ENCODE peak calls at places on chromosomes 2 and 18, in five cellular contexts. P, L, M, G and X are unnamed samples.

GRCh38 chr18:25737710-25738251 is 352.6 kb downstream of the SS18 start:
- DNase-seq in P (no peak), L (no peak), M (no peak), G (no peak), X (no peak)

GRCh38 chr2:50225021-50225928 is 806.7 kb downstream of the NRXN1 start:
- DNase-seq in P (no peak), L (no peak), M (no peak), G (no peak), X (no peak)

GRCh38 chr2:151063271-151063670 is 198.4 kb downstream of the RBM43 start:
- DNase-seq in P (no peak), L (no peak), M (no peak), G (no peak), X (no peak)

GRCh38 chr2:151808258-151809072 is 19.8 kb downstream of the ARL5A start:
- DNase-seq in P (no peak), L (no peak), M (peak; percentile 38), G (no peak), X (no peak)

GRCh38 chr2:38552259-38552658 is 50.5 kb downstream of the HNRNPLL start:
- DNase-seq in P (no peak), L (no peak), M (no peak), G (no peak), X (no peak)

GRCh38 chr2:101306410-101306809 is 2.1 kb downstream of the RNF149 start:
- DNase-seq in P (no peak), L (no peak), M (no peak), G (no peak), X (no peak)

GRCh38 chr2:74191596-74192380 is 6.6 kb upstream of the MTHFD2 start:
- DNase-seq in P (no peak), L (no peak), M (no peak), G (no peak), X (peak; percentile 32)

GRCh38 chr2:46376586-46377286 is 79.5 kb downstream of the EPAS1 start:
- DNase-seq in P (no peak), L (no peak), M (no peak), G (no peak), X (no peak)

GRCh38 chr2:112486895-112487294 is 4.9 kb downstream of the TTL start:
- DNase-seq in P (no peak), L (no peak), M (no peak), G (no peak), X (no peak)

GRCh38 chr18:58136865-58137264 is 92.8 kb downstream of the NEDD4L start:
- DNase-seq in P (no peak), L (no peak), M (no peak), G (no peak), X (no peak)

GRCh38 chr2:95025406-95026319 is at the start of gene MAL:
- DNase-seq in P (no peak), L (no peak), M (no peak), G (peak; percentile 40), X (no peak)
- H3K4me1 ChIP-seq in P (no peaks in the 10 kb centered on the region), L (peaks cover 24% of the 10 kb centered on the region), M (no peaks in the 10 kb centered on the region), G (peaks cover 13% of the 10 kb centered on the region), X (no peaks in the 10 kb centered on the region)

GRCh38 chr18:4748975-4749374 is 293.9 kb upstream of the DLGAP1 start:
- DNase-seq in P (no peak), L (no peak), M (no peak), G (no peak), X (no peak)

GRCh38 chr18:4755848-4756247 is 300.7 kb upstream of the DLGAP1 start:
- DNase-seq in P (no peak), L (no peak), M (peak; percentile 37), G (no peak), X (no peak)

GRCh38 chr18:4751523-4751922 is 296.4 kb upstream of the DLGAP1 start:
- DNase-seq in P (no peak), L (no peak), M (no peak), G (no peak), X (no peak)

GRCh38 chr18:4750392-4751346 is 295.6 kb upstream of the DLGAP1 start:
- DNase-seq in P (no peak), L (no peak), M (no peak), G (no peak), X (no peak)
- TF ChIP-seq CTCF in P (no peak), L (no peak), M (no peak), G (no peak), X (no peak)

DNA sequence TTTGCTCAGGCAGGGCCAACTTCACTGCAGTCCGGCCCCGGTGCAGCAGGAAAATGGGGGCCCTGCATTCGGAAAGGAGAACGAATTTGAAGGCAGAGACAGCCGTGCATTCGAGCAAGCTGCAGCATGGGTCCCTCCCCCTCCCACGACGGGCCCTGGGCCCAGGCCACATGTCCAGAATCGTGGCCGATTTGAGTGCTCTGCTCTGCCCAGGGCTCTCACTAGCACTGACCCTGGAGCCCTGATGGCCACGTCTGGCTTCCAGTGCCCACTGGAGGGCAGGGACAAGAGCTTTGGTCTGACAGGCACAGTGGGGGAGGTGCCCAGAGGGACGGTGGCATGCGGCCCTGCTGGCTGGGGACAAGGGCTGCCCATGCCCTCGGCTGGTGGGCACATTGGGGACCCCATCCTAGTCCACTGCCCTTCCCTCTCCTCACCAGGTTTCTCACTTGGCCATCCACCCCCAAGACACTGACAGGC is 14.4 kb upstream of the KLHL30 start:
- DNase-seq in P (no peak), L (no peak), M (no peak), G (no peak), X (peak; percentile 47)
- H3K4me1 ChIP-seq in P (no peaks in the 10 kb centered on the region), L (peaks cover 3% of the 10 kb centered on the region), M (peaks cover 10% of the 10 kb centered on the region), G (no peaks in the 10 kb centered on the region), X (no peaks in the 10 kb centered on the region)

DNA sequence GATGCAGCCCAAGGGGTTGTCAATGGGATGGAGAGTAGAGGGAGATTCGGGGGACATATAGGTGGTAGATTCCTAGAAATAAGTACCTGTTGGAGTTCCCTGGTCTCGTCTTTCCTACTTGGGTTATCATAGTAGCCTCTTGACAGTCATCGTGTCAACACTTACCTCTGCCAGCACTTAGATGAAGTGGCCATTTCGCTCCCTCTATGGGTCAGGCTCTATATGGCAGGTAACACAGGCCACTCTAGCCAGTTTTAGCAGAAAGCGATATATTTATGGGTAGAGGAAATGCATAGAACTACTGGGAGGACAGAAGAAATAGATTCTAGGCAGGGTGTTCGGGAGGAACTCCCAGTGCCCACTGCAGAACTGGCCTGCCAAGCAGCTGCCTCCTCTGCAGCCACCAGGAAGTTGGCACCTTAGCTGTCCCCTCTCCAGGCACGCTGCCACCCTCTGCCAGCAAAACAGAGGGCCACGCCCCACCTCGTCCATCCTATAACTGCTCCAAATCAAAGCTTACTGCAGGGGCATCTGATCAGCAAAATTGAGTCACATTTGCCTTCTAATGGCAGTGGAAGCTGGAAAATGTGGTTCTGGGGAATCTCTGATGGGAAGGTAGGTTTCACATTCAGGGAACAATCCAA is 181.3 kb downstream of the INSIG2 start:
- DNase-seq in P (no peak), L (no peak), M (no peak), G (no peak), X (no peak)
- TF ChIP-seq CTCF in P (no peak), L (no peak), M (peak; percentile 24), G (no peak), X (no peak)

DNA sequence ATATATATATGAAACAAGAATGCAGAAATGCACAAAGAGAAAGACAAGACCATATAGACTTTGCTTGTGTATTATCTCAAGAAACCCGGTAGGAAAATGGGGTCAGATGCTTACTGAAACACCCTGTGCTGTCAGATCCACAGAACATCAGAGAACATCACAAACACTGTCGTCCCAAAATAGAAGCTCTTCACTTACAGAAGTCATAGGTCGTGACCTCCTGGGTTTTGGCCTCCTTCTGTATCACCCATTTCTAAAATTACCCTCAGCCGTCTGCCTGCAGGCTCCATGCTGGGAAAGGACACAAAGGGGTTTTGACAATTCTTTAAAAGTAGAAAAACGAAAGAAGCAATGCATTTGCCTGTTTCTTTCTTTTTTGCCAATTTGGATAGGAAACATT is 137.9 kb downstream of the PAX3 start:
- DNase-seq in P (no peak), L (no peak), M (no peak), G (no peak), X (no peak)
- H3K4me1 ChIP-seq in P (no peaks in the 10 kb centered on the region), L (no peaks in the 10 kb centered on the region), M (no peaks in the 10 kb centered on the region), G (no peaks in the 10 kb centered on the region), X (no peaks in the 10 kb centered on the region)

DNA sequence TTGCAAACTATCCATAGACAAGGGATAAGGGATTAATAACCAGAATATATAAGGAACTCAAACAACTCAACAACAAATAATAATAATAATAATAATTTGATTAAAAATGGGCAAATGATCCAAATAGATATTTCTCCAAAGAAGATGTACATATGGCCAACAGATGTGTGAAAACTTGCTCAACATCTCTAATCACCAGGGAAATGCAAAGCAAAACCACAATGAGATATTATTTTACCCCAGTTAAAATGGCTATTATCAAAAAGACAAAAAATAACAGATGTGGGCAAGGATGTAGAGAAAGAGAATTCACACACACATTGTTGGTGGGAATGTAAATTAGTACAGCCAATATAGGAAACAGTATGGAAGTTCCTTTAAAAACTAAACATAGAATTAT is 26.9 kb downstream of the DNAH7 start:
- DNase-seq in P (no peak), L (no peak), M (no peak), G (no peak), X (no peak)
- TF ChIP-seq CTCF in P (no peak), L (no peak), M (no peak), G (no peak), X (no peak)

DNA sequence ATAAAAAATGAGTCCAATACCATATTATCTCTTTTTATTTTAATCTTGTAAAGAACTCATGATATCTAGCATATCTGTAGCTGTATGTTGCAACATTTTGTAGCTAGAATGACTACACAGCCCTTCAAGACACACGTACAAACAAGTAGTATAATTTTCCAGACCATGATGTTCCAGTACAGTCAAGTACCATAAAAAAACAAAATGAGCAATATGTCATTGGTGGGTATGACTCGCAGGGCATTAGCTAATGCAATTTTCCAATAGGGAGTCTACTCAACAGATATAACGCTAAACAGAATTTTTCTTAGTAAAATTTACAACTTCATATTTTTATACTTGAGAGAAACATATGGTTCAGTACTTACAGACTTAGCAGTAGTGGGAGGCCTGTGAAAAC is 53.6 kb upstream of the UGP2 start:
- DNase-seq in P (no peak), L (no peak), M (no peak), G (no peak), X (no peak)
- H3K4me1 ChIP-seq in P (no peaks in the 10 kb centered on the region), L (peaks cover 22% of the 10 kb centered on the region), M (no peaks in the 10 kb centered on the region), G (no peaks in the 10 kb centered on the region), X (no peaks in the 10 kb centered on the region)

GRCh38 chr2:106869512-106870276 is 16.3 kb downstream of the ST6GAL2 start:
- DNase-seq in P (no peak), L (no peak), M (no peak), G (no peak), X (no peak)

GRCh38 chr2:106866636-106867035 is 19.3 kb downstream of the ST6GAL2 start:
- DNase-seq in P (no peak), L (no peak), M (no peak), G (no peak), X (no peak)

GRCh38 chr2:106864051-106864450 is 21.9 kb downstream of the ST6GAL2 start:
- DNase-seq in P (no peak), L (no peak), M (no peak), G (no peak), X (no peak)

GRCh38 chr2:106867231-106867943 is 18.6 kb downstream of the ST6GAL2 start:
- DNase-seq in P (no peak), L (no peak), M (no peak), G (no peak), X (no peak)

GRCh38 chr2:106868199-106868598 is 17.8 kb downstream of the ST6GAL2 start:
- DNase-seq in P (no peak), L (no peak), M (no peak), G (no peak), X (no peak)
- TF ChIP-seq CTCF in P (peak; percentile 17), L (no peak), M (peak; percentile 46), G (no peak), X (no peak)